ENCODE peak calls at places on chromosome 15, in ten cellular contexts. U is suprapubic skin, T is GM12878, D is heart left ventricle, P is ovary, B is tibial nerve, R is adrenal gland, G is uterus, W is body of pancreas, C is IMR-90. Z is an unnamed sample.

GRCh38 chr15:101530224-101530958 is 40.9 kb upstream of the PCSK6 start:
- DNase-seq in B (no peak), U (no peak), W (no peak), G (no peak), P (no peak), D (no peak), C (no peak), R (no peak), T (no peak), Z (peak; percentile 44)

GRCh38 chr15:62426387-62426956 is 261.4 kb upstream of the C2CD4B start:
- DNase-seq in B (no peak), C (no peak), D (no peak), P (no peak), U (no peak), G (no peak), W (no peak), R (no peak), T (no peak), Z (no peak)

GRCh38 chr15:78065284-78065872 is 12.1 kb downstream of the TBC1D2B start:
- DNase-seq in G (peak; percentile 89), D (peak; percentile 77), T (no peak), C (peak; percentile 99), W (peak; percentile 48), R (peak; percentile 86), P (peak; percentile 82), B (peak; percentile 89), U (peak; percentile 88), Z (no peak)

GRCh38 chr15:34304613-34305012 is 33.0 kb downstream of the SLC12A6 start:
- DNase-seq in P (no peak), G (no peak), C (peak; percentile 82), B (no peak), D (no peak), R (no peak), U (no peak), W (no peak), T (no peak), Z (no peak)

GRCh38 chr15:67076147-67076843 is 10.9 kb downstream of the SMAD3 start:
- DNase-seq in W (no peak), C (peak; percentile 93), G (no peak), U (no peak), R (peak; percentile 76), B (no peak), P (peak; percentile 41), D (no peak), T (no peak), Z (no peak)

GRCh38 chr15:70518201-70519003 is 245.0 kb downstream of the UACA start:
- DNase-seq in C (no peak), U (no peak), T (no peak), G (no peak), B (no peak), R (no peak), W (no peak), D (no peak), P (no peak), Z (no peak)

GRCh38 chr15:74317820-74318375 is 49.5 kb downstream of the CYP11A1 start:
- DNase-seq in D (peak; percentile 93), T (no peak), C (peak; percentile 87), G (peak; percentile 84), W (peak; percentile 41), U (no peak), R (peak; percentile 61), B (peak; percentile 80), P (peak; percentile 92), Z (peak; percentile 57)

GRCh38 chr15:78149805-78150751 is 916 bp downstream of the IDH3A start:
- DNase-seq in R (no peak), D (no peak), P (no peak), T (no peak), U (no peak), C (no peak), G (no peak), W (no peak), B (no peak), Z (no peak)

GRCh38 chr15:79816565-79816964 is 80.2 kb downstream of the MTHFS start:
- DNase-seq in B (no peak), G (no peak), C (no peak), U (no peak), R (no peak), D (no peak), W (no peak), P (no peak), T (no peak), Z (no peak)

GRCh38 chr15:79815468-79815867 is 81.3 kb downstream of the MTHFS start:
- DNase-seq in D (peak; percentile 60), B (no peak), W (no peak), C (no peak), U (no peak), T (no peak), P (no peak), R (no peak), G (no peak), Z (no peak)

GRCh38 chr15:79820176-79820575 is 76.6 kb downstream of the MTHFS start:
- DNase-seq in P (no peak), G (no peak), D (no peak), T (no peak), W (no peak), U (no peak), R (no peak), C (no peak), B (no peak), Z (no peak)

GRCh38 chr15:79824321-79824720 is 72.5 kb downstream of the MTHFS start:
- DNase-seq in P (no peak), U (no peak), B (no peak), C (no peak), W (no peak), R (no peak), D (no peak), T (no peak), G (no peak), Z (no peak)

DNA sequence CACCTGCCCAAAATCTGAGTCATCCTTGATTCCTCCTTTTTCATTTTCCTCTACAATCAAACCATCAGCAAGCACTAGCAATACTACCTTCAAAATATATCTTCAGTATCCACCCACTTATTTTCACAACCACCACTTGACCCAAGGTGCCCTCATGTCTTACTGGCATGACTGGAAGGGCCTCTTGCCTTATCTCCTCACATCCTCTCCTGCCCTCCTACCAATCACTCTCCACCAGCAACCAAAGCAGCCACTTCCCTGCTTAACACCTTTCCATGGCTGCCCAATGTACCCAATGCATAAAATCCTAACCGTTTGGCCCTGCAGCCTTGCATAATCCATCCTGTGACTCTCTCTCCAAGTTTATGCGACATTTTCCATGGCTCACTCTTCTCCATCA is 76.0 kb downstream of the MTHFS start:
- DNase-seq in P (no peak), T (no peak), W (no peak), B (no peak), R (no peak), D (no peak), U (no peak), C (no peak), G (no peak), Z (no peak)
- TF ChIP-seq POLR2A in P (no peak), T (no peak), W (no peak), B (no peak), R (no peak), D (no peak), U (no peak), C (no peak), G (no peak), Z (no peak)

GRCh38 chr15:92909131-92909781 is 9.1 kb downstream of the CHD2 start:
- DNase-seq in P (no peak), C (peak; percentile 68), W (no peak), G (no peak), T (no peak), R (no peak), U (no peak), B (no peak), D (no peak), Z (no peak)

GRCh38 chr15:92907880-92908279 is 7.8 kb downstream of the CHD2 start:
- DNase-seq in W (no peak), G (peak; percentile 83), B (peak; percentile 53), P (peak; percentile 78), U (no peak), R (peak; percentile 84), T (no peak), C (peak; percentile 90), D (peak; percentile 47), Z (no peak)

GRCh38 chr15:92907229-92907628 is 7.1 kb downstream of the CHD2 start:
- DNase-seq in D (no peak), U (no peak), G (no peak), R (no peak), C (no peak), W (no peak), T (no peak), P (no peak), B (no peak), Z (no peak)

GRCh38 chr15:92908369-92909057 is 8.4 kb downstream of the CHD2 start:
- DNase-seq in R (no peak), C (no peak), B (no peak), U (no peak), D (no peak), P (no peak), G (no peak), T (no peak), W (no peak), Z (no peak)

DNA sequence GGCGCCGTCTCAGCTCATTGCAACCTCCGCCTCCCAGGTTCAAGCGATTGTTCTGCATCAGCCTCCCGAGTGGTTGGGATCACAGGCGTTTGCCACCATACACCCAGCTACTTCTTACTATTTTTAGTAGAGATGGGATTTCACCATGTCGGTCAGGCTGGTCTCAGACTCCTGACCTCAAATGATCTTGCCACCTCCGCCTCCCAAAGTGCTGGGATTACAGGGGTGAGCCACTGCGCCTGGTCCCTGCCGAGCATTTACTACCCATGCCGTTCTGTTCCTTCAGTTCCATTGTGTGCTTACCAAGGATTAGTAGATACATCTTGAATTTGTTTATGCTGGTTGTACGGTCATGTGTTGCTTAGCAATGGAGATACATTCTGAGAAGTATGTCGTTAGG is 10.3 kb downstream of the CHD2 start:
- DNase-seq in G (no peak), C (no peak), D (peak; percentile 20), P (no peak), W (no peak), T (no peak), B (no peak), R (no peak), U (no peak), Z (no peak)
- H3K4me1 ChIP-seq in G (peaks cover 14% of the 10 kb centered on the region), C (peaks cover 32% of the 10 kb centered on the region), D (peaks cover 63% of the 10 kb centered on the region), P (peaks cover 26% of the 10 kb centered on the region), W (peaks cover 98% of the 10 kb centered on the region), T (peaks cover 37% of the 10 kb centered on the region), B (peaks cover 87% of the 10 kb centered on the region), R (peaks cover 41% of the 10 kb centered on the region), U (peaks cover 96% of the 10 kb centered on the region), Z (peaks cover 4% of the 10 kb centered on the region)

GRCh38 chr15:54859982-54860381 is 336.8 kb downstream of the RSL24D1 start:
- DNase-seq in U (no peak), C (no peak), P (no peak), T (no peak), B (no peak), R (no peak), W (no peak), D (no peak), G (no peak), Z (no peak)

GRCh38 chr15:54850101-54850500 is 346.6 kb downstream of the RSL24D1 start:
- DNase-seq in C (no peak), D (no peak), B (no peak), U (no peak), P (no peak), W (no peak), R (no peak), G (no peak), T (no peak), Z (no peak)

GRCh38 chr15:54854667-54855066 is 342.1 kb downstream of the RSL24D1 start:
- DNase-seq in R (no peak), D (no peak), P (no peak), G (no peak), C (no peak), T (no peak), B (no peak), W (no peak), U (no peak), Z (no peak)
- TF ChIP-seq POLR2A in R (no peak), D (no peak), P (no peak), G (no peak), C (no peak), T (no peak), B (no peak), W (no peak), U (no peak), Z (no peak)

DNA sequence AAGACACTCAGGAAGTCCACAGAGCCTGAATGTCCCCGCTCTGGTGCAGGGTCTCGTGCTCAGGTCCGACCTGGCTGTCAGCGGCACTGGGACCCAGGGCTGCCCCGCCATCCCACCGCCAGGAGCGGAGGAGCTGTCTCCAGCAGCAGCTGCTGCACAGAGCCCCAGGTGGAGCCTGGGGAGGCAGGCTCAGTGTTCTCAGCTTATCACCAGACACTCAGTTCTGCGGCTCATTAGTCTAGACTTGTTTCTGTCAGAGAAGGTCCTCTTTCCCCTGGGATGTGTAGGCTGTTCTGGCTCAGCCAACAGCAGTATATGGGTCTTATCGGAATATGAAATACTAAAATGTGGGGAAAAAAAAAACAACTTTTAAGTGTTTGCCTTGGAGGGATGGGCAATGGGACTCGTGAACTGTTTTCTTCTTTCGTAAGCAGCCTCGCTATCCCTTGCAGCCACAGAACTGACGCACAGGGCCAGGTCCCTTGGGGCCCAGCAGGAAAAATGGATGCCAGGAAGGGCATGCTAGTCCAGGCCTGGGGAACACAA is 75.9 kb downstream of the KLF13 start:
- DNase-seq in G (peak; percentile 58), P (peak; percentile 80), W (no peak), T (no peak), R (peak; percentile 35), D (peak; percentile 81), U (peak; percentile 84), C (peak; percentile 10), B (peak; percentile 62), Z (no peak)
- H3K4me1 ChIP-seq in G (peaks cover 3% of the 10 kb centered on the region), P (no peaks in the 10 kb centered on the region), W (peaks cover 9% of the 10 kb centered on the region), T (no peaks in the 10 kb centered on the region), R (no peaks in the 10 kb centered on the region), D (peaks cover 17% of the 10 kb centered on the region), U (peaks cover 45% of the 10 kb centered on the region), C (peaks cover 6% of the 10 kb centered on the region), B (peaks cover 15% of the 10 kb centered on the region), Z (peaks cover 16% of the 10 kb centered on the region)